ENCODE peak calls at places on chromosome 1, in seven cellular contexts. One of them, this sample, is unnamed. For H3K9me3 and H3K4me1, the result is how much of the 10 kb centered on the place peaks cover.

GRCh38 chr1:202127061-202127460 is 4.3 kb downstream of the GPR37L1 start:
- DNase-seq in cardiac muscle cell: no peak
- DNase-seq in PC-3: no peak
- DNase-seq in Peyer's patch: no peak
- DNase-seq in CD8-positive, alpha-beta memory T cell: no peak
- DNase-seq in esophagus squamous epithelium: no peak
- DNase-seq in fibroblast of lung: no peak
- DNase-seq in this sample: no peak

GRCh38 chr1:229408458-229409037 is 25.3 kb downstream of the ACTA1 start:
- DNase-seq in cardiac muscle cell: peak
- DNase-seq in PC-3: peak
- DNase-seq in Peyer's patch: no peak
- DNase-seq in CD8-positive, alpha-beta memory T cell: no peak
- DNase-seq in esophagus squamous epithelium: no peak
- DNase-seq in fibroblast of lung: no peak
- DNase-seq in this sample: no peak

GRCh38 chr1:167687919-167688519 is 33.8 kb upstream of the MPZL1 start:
- DNase-seq in cardiac muscle cell: peak
- DNase-seq in PC-3: peak
- DNase-seq in Peyer's patch: no peak
- DNase-seq in CD8-positive, alpha-beta memory T cell: peak
- DNase-seq in esophagus squamous epithelium: no peak
- DNase-seq in fibroblast of lung: peak
- DNase-seq in this sample: peak

GRCh38 chr1:23352096-23352695 is 8.1 kb upstream of the HNRNPR start:
- DNase-seq in cardiac muscle cell: no peak
- DNase-seq in PC-3: no peak
- DNase-seq in Peyer's patch: no peak
- DNase-seq in CD8-positive, alpha-beta memory T cell: no peak
- DNase-seq in esophagus squamous epithelium: no peak
- DNase-seq in fibroblast of lung: no peak
- DNase-seq in this sample: no peak

GRCh38 chr1:241985787-241986186 is 13.1 kb downstream of the MAP1LC3C start:
- DNase-seq in cardiac muscle cell: peak
- DNase-seq in PC-3: peak
- DNase-seq in Peyer's patch: no peak
- DNase-seq in CD8-positive, alpha-beta memory T cell: no peak
- DNase-seq in esophagus squamous epithelium: no peak
- DNase-seq in fibroblast of lung: peak
- DNase-seq in this sample: no peak

GRCh38 chr1:7403265-7404045 is 367.6 kb upstream of the VAMP3 start:
- DNase-seq in cardiac muscle cell: no peak
- DNase-seq in PC-3: no peak
- DNase-seq in Peyer's patch: no peak
- DNase-seq in CD8-positive, alpha-beta memory T cell: no peak
- DNase-seq in esophagus squamous epithelium: no peak
- DNase-seq in fibroblast of lung: no peak
- DNase-seq in this sample: no peak

GRCh38 chr1:156726549-156727226 is 1.6 kb upstream of the METTL25B start:
- DNase-seq in cardiac muscle cell: peak
- DNase-seq in PC-3: peak
- DNase-seq in Peyer's patch: no peak
- DNase-seq in CD8-positive, alpha-beta memory T cell: no peak
- DNase-seq in esophagus squamous epithelium: no peak
- DNase-seq in fibroblast of lung: peak
- DNase-seq in this sample: no peak

GRCh38 chr1:117147856-117148588 is 26.5 kb upstream of the TRIM45 start:
- DNase-seq in cardiac muscle cell: peak
- DNase-seq in PC-3: peak
- DNase-seq in Peyer's patch: no peak
- DNase-seq in CD8-positive, alpha-beta memory T cell: no peak
- DNase-seq in esophagus squamous epithelium: no peak
- DNase-seq in fibroblast of lung: peak
- DNase-seq in this sample: no peak

GRCh38 chr1:205232122-205232820 is 4.5 kb downstream of the TMCC2 start:
- DNase-seq in cardiac muscle cell: no peak
- DNase-seq in PC-3: no peak
- DNase-seq in Peyer's patch: no peak
- DNase-seq in CD8-positive, alpha-beta memory T cell: no peak
- DNase-seq in esophagus squamous epithelium: no peak
- DNase-seq in fibroblast of lung: no peak
- DNase-seq in this sample: no peak

GRCh38 chr1:41662061-41662655 is 177.7 kb upstream of the EDN2 start:
- DNase-seq in cardiac muscle cell: peak
- DNase-seq in PC-3: peak
- DNase-seq in Peyer's patch: peak
- DNase-seq in CD8-positive, alpha-beta memory T cell: peak
- DNase-seq in esophagus squamous epithelium: no peak
- DNase-seq in fibroblast of lung: peak
- DNase-seq in this sample: peak

GRCh38 chr1:118900643-118901440 is 87.3 kb downstream of the TBX15 start:
- DNase-seq in cardiac muscle cell: no peak
- DNase-seq in PC-3: no peak
- DNase-seq in Peyer's patch: no peak
- DNase-seq in CD8-positive, alpha-beta memory T cell: no peak
- DNase-seq in esophagus squamous epithelium: no peak
- DNase-seq in fibroblast of lung: no peak
- DNase-seq in this sample: no peak

GRCh38 chr1:56967900-56968832 is 2.4 kb upstream of the C8B start:
- DNase-seq in cardiac muscle cell: peak
- DNase-seq in PC-3: peak
- DNase-seq in Peyer's patch: no peak
- DNase-seq in CD8-positive, alpha-beta memory T cell: no peak
- DNase-seq in esophagus squamous epithelium: no peak
- DNase-seq in fibroblast of lung: no peak
- DNase-seq in this sample: no peak

GRCh38 chr1:179938752-179939151 is 15.9 kb upstream of the CEP350 start:
- DNase-seq in cardiac muscle cell: peak
- DNase-seq in PC-3: peak
- DNase-seq in Peyer's patch: no peak
- DNase-seq in CD8-positive, alpha-beta memory T cell: no peak
- DNase-seq in esophagus squamous epithelium: no peak
- DNase-seq in fibroblast of lung: no peak
- DNase-seq in this sample: no peak

GRCh38 chr1:199113265-199113869 is 474.5 kb downstream of the PTPRC start:
- DNase-seq in cardiac muscle cell: peak
- DNase-seq in PC-3: peak
- DNase-seq in Peyer's patch: no peak
- DNase-seq in CD8-positive, alpha-beta memory T cell: peak
- DNase-seq in esophagus squamous epithelium: no peak
- DNase-seq in fibroblast of lung: peak
- DNase-seq in this sample: peak

DNA sequence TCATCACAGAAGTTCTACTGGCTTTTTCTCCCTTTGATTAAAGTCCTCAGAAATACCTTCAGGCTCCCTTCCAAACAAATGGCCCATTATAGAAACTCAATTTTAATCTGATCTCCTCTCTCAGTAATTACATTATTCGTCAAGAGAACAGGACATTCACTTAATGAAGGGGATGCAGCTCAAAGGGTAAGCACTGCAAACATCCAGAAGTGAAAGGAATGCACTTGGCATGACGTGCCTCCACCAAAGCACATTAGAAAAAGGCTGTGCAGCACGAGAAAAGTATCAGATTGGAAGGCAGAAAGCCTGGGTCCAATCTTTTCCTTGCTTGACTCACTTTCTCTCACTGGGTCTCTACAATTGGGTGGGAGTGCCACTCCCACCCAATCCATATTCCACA is 222.6 kb upstream of the BEND5 start:
- DNase-seq in cardiac muscle cell: no peak
- DNase-seq in PC-3: no peak
- DNase-seq in Peyer's patch: no peak
- DNase-seq in CD8-positive, alpha-beta memory T cell: no peak
- DNase-seq in esophagus squamous epithelium: no peak
- DNase-seq in fibroblast of lung: no peak
- DNase-seq in this sample: no peak
- H3K9me3 ChIP-seq in cardiac muscle cell: under half
- H3K9me3 ChIP-seq in PC-3: under half
- H3K9me3 ChIP-seq in Peyer's patch: under half
- H3K9me3 ChIP-seq in CD8-positive, alpha-beta memory T cell: under half
- H3K9me3 ChIP-seq in esophagus squamous epithelium: under half
- H3K9me3 ChIP-seq in fibroblast of lung: under half
- H3K9me3 ChIP-seq in this sample: under half

DNA sequence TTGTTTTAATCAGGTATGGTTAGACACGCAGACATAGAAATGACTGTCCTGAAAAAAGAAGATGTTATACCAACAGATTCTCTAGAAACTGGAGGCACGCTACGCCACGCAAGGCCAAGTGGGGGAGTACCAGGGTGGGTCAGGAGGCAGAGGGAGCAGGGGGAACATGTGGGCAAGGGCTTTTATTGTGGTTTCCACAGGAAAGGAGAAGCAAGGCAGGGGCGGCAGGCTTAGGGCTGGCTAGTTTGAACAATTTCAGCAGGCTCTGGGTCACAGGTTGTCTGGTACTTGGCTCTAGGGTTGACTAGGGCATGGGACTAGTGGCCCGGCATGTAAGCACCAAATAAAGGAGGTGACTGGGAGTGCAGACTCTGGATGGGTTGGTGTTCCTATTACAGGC is 7.2 kb downstream of the MTARC2 start:
- DNase-seq in cardiac muscle cell: no peak
- DNase-seq in PC-3: no peak
- DNase-seq in Peyer's patch: no peak
- DNase-seq in CD8-positive, alpha-beta memory T cell: no peak
- DNase-seq in esophagus squamous epithelium: no peak
- DNase-seq in fibroblast of lung: no peak
- DNase-seq in this sample: no peak
- H3K4me1 ChIP-seq in cardiac muscle cell: under half
- H3K4me1 ChIP-seq in PC-3: under half
- H3K4me1 ChIP-seq in Peyer's patch: under half
- H3K4me1 ChIP-seq in CD8-positive, alpha-beta memory T cell: under half
- H3K4me1 ChIP-seq in esophagus squamous epithelium: under half
- H3K4me1 ChIP-seq in fibroblast of lung: under half
- H3K4me1 ChIP-seq in this sample: under half

GRCh38 chr1:2999571-2999970 is 21.7 kb upstream of the ACTRT2 start:
- DNase-seq in cardiac muscle cell: no peak
- DNase-seq in PC-3: no peak
- DNase-seq in Peyer's patch: peak
- DNase-seq in CD8-positive, alpha-beta memory T cell: no peak
- DNase-seq in esophagus squamous epithelium: no peak
- DNase-seq in fibroblast of lung: no peak
- DNase-seq in this sample: no peak
- H3K9me3 ChIP-seq in cardiac muscle cell: under half
- H3K9me3 ChIP-seq in PC-3: under half
- H3K9me3 ChIP-seq in Peyer's patch: under half
- H3K9me3 ChIP-seq in CD8-positive, alpha-beta memory T cell: under half
- H3K9me3 ChIP-seq in esophagus squamous epithelium: under half
- H3K9me3 ChIP-seq in fibroblast of lung: under half
- H3K9me3 ChIP-seq in this sample: under half

DNA sequence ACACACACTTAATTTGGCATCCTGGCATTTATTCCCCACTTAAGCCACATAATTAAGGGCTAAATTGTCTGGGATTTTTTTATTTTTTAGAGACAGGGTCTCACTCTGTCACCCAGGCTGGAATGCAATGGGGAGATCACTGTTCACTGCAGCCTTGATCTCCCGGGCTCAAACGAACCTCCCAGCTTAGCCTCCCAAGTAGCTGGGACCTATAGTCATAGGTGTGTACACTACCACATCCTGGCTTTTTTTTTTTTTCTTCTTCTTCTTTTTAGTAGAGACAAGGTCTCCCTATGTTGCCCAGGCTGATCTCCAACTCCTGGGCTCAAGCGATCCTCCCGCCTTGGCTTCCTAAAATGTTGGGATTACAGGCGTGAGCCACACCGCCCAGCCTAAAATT is 24.2 kb downstream of the ZZZ3 start:
- DNase-seq in cardiac muscle cell: no peak
- DNase-seq in PC-3: no peak
- DNase-seq in Peyer's patch: no peak
- DNase-seq in CD8-positive, alpha-beta memory T cell: no peak
- DNase-seq in esophagus squamous epithelium: no peak
- DNase-seq in fibroblast of lung: no peak
- DNase-seq in this sample: no peak
- H3K4me1 ChIP-seq in cardiac muscle cell: under half
- H3K4me1 ChIP-seq in PC-3: under half
- H3K4me1 ChIP-seq in Peyer's patch: under half
- H3K4me1 ChIP-seq in CD8-positive, alpha-beta memory T cell: under half
- H3K4me1 ChIP-seq in esophagus squamous epithelium: under half
- H3K4me1 ChIP-seq in fibroblast of lung: under half
- H3K4me1 ChIP-seq in this sample: under half

GRCh38 chr1:146022403-146023127 is 1.0 kb upstream of the HJV start:
- DNase-seq in cardiac muscle cell: no peak
- DNase-seq in PC-3: no peak
- DNase-seq in Peyer's patch: no peak
- DNase-seq in CD8-positive, alpha-beta memory T cell: no peak
- DNase-seq in esophagus squamous epithelium: no peak
- DNase-seq in fibroblast of lung: no peak
- DNase-seq in this sample: no peak

GRCh38 chr1:146021622-146022402 is at the start of gene HJV:
- DNase-seq in cardiac muscle cell: peak
- DNase-seq in PC-3: no peak
- DNase-seq in Peyer's patch: no peak
- DNase-seq in CD8-positive, alpha-beta memory T cell: no peak
- DNase-seq in esophagus squamous epithelium: no peak
- DNase-seq in fibroblast of lung: no peak
- DNase-seq in this sample: no peak

GRCh38 chr1:146020058-146020738 is 1.3 kb downstream of the HJV start:
- DNase-seq in cardiac muscle cell: no peak
- DNase-seq in PC-3: no peak
- DNase-seq in Peyer's patch: no peak
- DNase-seq in CD8-positive, alpha-beta memory T cell: no peak
- DNase-seq in esophagus squamous epithelium: no peak
- DNase-seq in fibroblast of lung: no peak
- DNase-seq in this sample: no peak

GRCh38 chr1:146019225-146020057 is 2.1 kb downstream of the HJV start:
- DNase-seq in cardiac muscle cell: no peak
- DNase-seq in PC-3: no peak
- DNase-seq in Peyer's patch: peak
- DNase-seq in CD8-positive, alpha-beta memory T cell: no peak
- DNase-seq in esophagus squamous epithelium: no peak
- DNase-seq in fibroblast of lung: no peak
- DNase-seq in this sample: no peak

DNA sequence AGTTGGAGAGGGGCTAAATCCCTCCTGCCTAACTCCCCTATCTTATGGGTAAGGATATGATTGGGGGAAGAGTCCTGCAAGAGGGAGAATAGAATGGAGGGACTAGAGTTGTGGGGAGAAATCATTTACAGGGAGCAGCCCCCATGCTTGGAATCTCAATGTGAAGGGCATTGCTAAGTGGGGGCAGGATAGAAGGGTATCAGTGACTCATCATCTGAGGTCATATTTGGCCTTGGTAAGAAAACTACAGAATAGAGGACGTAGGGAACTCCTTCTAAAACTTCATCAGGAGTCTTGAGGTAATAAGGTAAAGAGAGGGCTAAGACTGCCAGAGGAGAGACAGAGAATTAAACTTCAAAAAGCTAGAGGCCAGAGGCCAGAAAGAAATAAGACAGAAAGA is 489 bp downstream of the HJV start:
- DNase-seq in cardiac muscle cell: no peak
- DNase-seq in PC-3: no peak
- DNase-seq in Peyer's patch: no peak
- DNase-seq in CD8-positive, alpha-beta memory T cell: no peak
- DNase-seq in esophagus squamous epithelium: no peak
- DNase-seq in fibroblast of lung: no peak
- DNase-seq in this sample: no peak
- H3K9me3 ChIP-seq in cardiac muscle cell: under half
- H3K9me3 ChIP-seq in PC-3: under half
- H3K9me3 ChIP-seq in Peyer's patch: under half
- H3K9me3 ChIP-seq in CD8-positive, alpha-beta memory T cell: under half
- H3K9me3 ChIP-seq in esophagus squamous epithelium: under half
- H3K9me3 ChIP-seq in fibroblast of lung: under half
- H3K9me3 ChIP-seq in this sample: under half

GRCh38 chr1:155255243-155256100 is at the start of gene ENTREP3:
- DNase-seq in cardiac muscle cell: peak
- DNase-seq in PC-3: peak
- DNase-seq in Peyer's patch: peak
- DNase-seq in CD8-positive, alpha-beta memory T cell: peak
- DNase-seq in esophagus squamous epithelium: no peak
- DNase-seq in fibroblast of lung: peak
- DNase-seq in this sample: peak
- H3K4me1 ChIP-seq in cardiac muscle cell: under half
- H3K4me1 ChIP-seq in PC-3: under half
- H3K4me1 ChIP-seq in Peyer's patch: under half
- H3K4me1 ChIP-seq in CD8-positive, alpha-beta memory T cell: under half
- H3K4me1 ChIP-seq in esophagus squamous epithelium: under half
- H3K4me1 ChIP-seq in fibroblast of lung: under half
- H3K4me1 ChIP-seq in this sample: under half